ENCODE peak calls at places on chromosomes 7 and 10, in nine cellular contexts. Q is iris pigment epithelial cell; L is HCT116; B is T-helper 2 cell; Z is Right ventricle myocardium superior; E is substantia nigra; P is activated T-cell treated with anti-CD3 and anti-CD28 coated beads, Interleukin-2, amount 50 U/mL, for 1 hour; U is lung; C is aorta. G is an unnamed sample.
A peak's percentile ranks its signal among the peaks of the same experiment; 100 is the strongest.

GRCh38 chr10:48649349-48649944 is 35.2 kb upstream of the WDFY4 start:
- DNase-seq in Q (no peak), L (no peak), B (no peak), Z (no peak), E (peak; percentile 44), P (no peak), U (no peak), C (no peak), G (no peak)

GRCh38 chr7:21972397-21972784 is 26.7 kb upstream of the CDCA7L start:
- DNase-seq in Q (no peak), L (peak; percentile 72), B (no peak), Z (no peak), E (no peak), P (no peak), U (no peak), C (no peak), G (peak; percentile 86)

GRCh38 chr7:2173184-2173827 is 59.4 kb downstream of the MAD1L1 start:
- DNase-seq in Q (no peak), L (no peak), B (no peak), Z (no peak), E (no peak), P (no peak), U (no peak), C (no peak), G (no peak)

GRCh38 chr10:34666008-34666700 is 148.9 kb downstream of the PARD3 start:
- DNase-seq in Q (peak; percentile 96), L (peak; percentile 77), B (no peak), Z (no peak), E (no peak), P (no peak), U (peak; percentile 69), C (no peak), G (no peak)

GRCh38 chr10:117597216-117597615 is 54.7 kb downstream of the EMX2 start:
- DNase-seq in Q (peak; percentile 59), L (no peak), B (no peak), Z (no peak), E (no peak), P (no peak), U (no peak), C (no peak), G (no peak)

GRCh38 chr7:81873559-81873958 is 103.7 kb upstream of the HGF start:
- DNase-seq in Q (peak; percentile 20), L (no peak), B (no peak), Z (no peak), E (no peak), P (no peak), U (no peak), C (no peak), G (no peak)

GRCh38 chr7:72446131-72446530 is 34.0 kb upstream of the CALN1 start:
- DNase-seq in Q (no peak), L (no peak), B (no peak), Z (no peak), E (no peak), P (no peak), U (no peak), C (no peak), G (no peak)

GRCh38 chr10:99582255-99582770 is 37.9 kb downstream of the SLC25A28 start:
- DNase-seq in Q (no peak), L (no peak), B (no peak), Z (no peak), E (no peak), P (no peak), U (no peak), C (no peak), G (no peak)

GRCh38 chr10:129784286-129784685 is 179.8 kb downstream of the EBF3 start:
- DNase-seq in Q (no peak), L (no peak), B (no peak), Z (no peak), E (no peak), P (no peak), U (no peak), C (no peak), G (no peak)

GRCh38 chr7:7178081-7178480 is 4.3 kb upstream of the C1GALT1 start:
- DNase-seq in Q (no peak), L (no peak), B (no peak), Z (no peak), E (no peak), P (no peak), U (no peak), C (no peak), G (no peak)

GRCh38 chr10:129761166-129761565 is 202.9 kb downstream of the EBF3 start:
- DNase-seq in Q (no peak), L (no peak), B (no peak), Z (peak; percentile 9), E (no peak), P (no peak), U (no peak), C (no peak), G (peak; percentile 10)

GRCh38 chr10:98267894-98268693 is at the start of gene LOXL4:
- DNase-seq in Q (peak; percentile 22), L (no peak), B (no peak), Z (peak; percentile 62), E (peak; percentile 15), P (no peak), U (no peak), C (no peak), G (no peak)

GRCh38 chr7:139737221-139738100 is 40.3 kb downstream of the HIPK2 start:
- DNase-seq in Q (no peak), L (no peak), B (no peak), Z (no peak), E (no peak), P (no peak), U (no peak), C (no peak), G (no peak)